ENCODE peak calls at places on chromosome 7, in seven cellular contexts. One of them, this sample, is unnamed.

GRCh38 chr7:22802426-22802825 is 20.2 kb downstream of the TOMM7 start:
- DNase-seq in neuronal stem cell: no peak
- DNase-seq in trophoblast cell: no peak
- DNase-seq in IMR-90: no peak
- DNase-seq in H1: peak
- DNase-seq in mesendoderm: peak
- DNase-seq in mesenchymal stem cell: no peak
- DNase-seq in this sample: peak

GRCh38 chr7:139994356-139994755 is 68.4 kb downstream of the PARP12 start:
- DNase-seq in neuronal stem cell: no peak
- DNase-seq in trophoblast cell: no peak
- DNase-seq in IMR-90: no peak
- DNase-seq in H1: no peak
- DNase-seq in mesendoderm: no peak
- DNase-seq in mesenchymal stem cell: peak
- DNase-seq in this sample: no peak

GRCh38 chr7:54841772-54842707 is 83.0 kb upstream of the SEC61G start:
- DNase-seq in neuronal stem cell: no peak
- DNase-seq in trophoblast cell: no peak
- DNase-seq in IMR-90: peak
- DNase-seq in H1: no peak
- DNase-seq in mesendoderm: peak
- DNase-seq in mesenchymal stem cell: peak
- DNase-seq in this sample: peak

GRCh38 chr7:494906-495305 is 24.7 kb downstream of the PDGFA start:
- DNase-seq in neuronal stem cell: no peak
- DNase-seq in trophoblast cell: no peak
- DNase-seq in IMR-90: no peak
- DNase-seq in H1: peak
- DNase-seq in mesendoderm: no peak
- DNase-seq in mesenchymal stem cell: no peak
- DNase-seq in this sample: no peak

GRCh38 chr7:71364559-71364958 is 232.6 kb downstream of the GALNT17 start:
- DNase-seq in neuronal stem cell: no peak
- DNase-seq in trophoblast cell: no peak
- DNase-seq in IMR-90: no peak
- DNase-seq in H1: no peak
- DNase-seq in mesendoderm: peak
- DNase-seq in mesenchymal stem cell: no peak
- DNase-seq in this sample: no peak

GRCh38 chr7:114158275-114158674 is 239.5 kb upstream of the PPP1R3A start:
- DNase-seq in neuronal stem cell: no peak
- DNase-seq in trophoblast cell: no peak
- DNase-seq in IMR-90: no peak
- DNase-seq in H1: no peak
- DNase-seq in mesendoderm: no peak
- DNase-seq in mesenchymal stem cell: no peak
- DNase-seq in this sample: no peak

GRCh38 chr7:47336178-47337020 is 245.5 kb downstream of the TNS3 start:
- DNase-seq in neuronal stem cell: no peak
- DNase-seq in trophoblast cell: no peak
- DNase-seq in IMR-90: peak
- DNase-seq in H1: no peak
- DNase-seq in mesendoderm: no peak
- DNase-seq in mesenchymal stem cell: peak
- DNase-seq in this sample: no peak

GRCh38 chr7:142626420-142627035 is 122.7 kb upstream of the PRSS1 start:
- DNase-seq in neuronal stem cell: peak
- DNase-seq in trophoblast cell: peak
- DNase-seq in IMR-90: peak
- DNase-seq in H1: peak
- DNase-seq in mesendoderm: peak
- DNase-seq in mesenchymal stem cell: peak
- DNase-seq in this sample: peak

GRCh38 chr7:6508539-6508938 is 42.7 kb downstream of the GRID2IP start:
- DNase-seq in neuronal stem cell: no peak
- DNase-seq in trophoblast cell: no peak
- DNase-seq in IMR-90: no peak
- DNase-seq in H1: no peak
- DNase-seq in mesendoderm: no peak
- DNase-seq in mesenchymal stem cell: no peak
- DNase-seq in this sample: no peak

GRCh38 chr7:29177963-29178612 is 16.5 kb upstream of the CHN2 start:
- DNase-seq in neuronal stem cell: no peak
- DNase-seq in trophoblast cell: peak
- DNase-seq in IMR-90: no peak
- DNase-seq in H1: no peak
- DNase-seq in mesendoderm: no peak
- DNase-seq in mesenchymal stem cell: peak
- DNase-seq in this sample: no peak

GRCh38 chr7:17043012-17043877 is 161.5 kb upstream of the AGR3 start:
- DNase-seq in neuronal stem cell: no peak
- DNase-seq in trophoblast cell: no peak
- DNase-seq in IMR-90: peak
- DNase-seq in H1: no peak
- DNase-seq in mesendoderm: no peak
- DNase-seq in mesenchymal stem cell: peak
- DNase-seq in this sample: no peak
- H3K4me2 ChIP-seq in neuronal stem cell: no peak
- H3K4me2 ChIP-seq in trophoblast cell: no peak
- H3K4me2 ChIP-seq in IMR-90: peak
- H3K4me2 ChIP-seq in H1: no peak
- H3K4me2 ChIP-seq in mesendoderm: no peak
- H3K4me2 ChIP-seq in mesenchymal stem cell: no peak
- H3K4me2 ChIP-seq in this sample: no peak

GRCh38 chr7:95245828-95246227 is 78.5 kb downstream of the PON1 start:
- DNase-seq in neuronal stem cell: no peak
- DNase-seq in trophoblast cell: no peak
- DNase-seq in IMR-90: no peak
- DNase-seq in H1: no peak
- DNase-seq in mesendoderm: no peak
- DNase-seq in mesenchymal stem cell: no peak
- DNase-seq in this sample: peak
- H3K18ac ChIP-seq in neuronal stem cell: peak
- H3K18ac ChIP-seq in trophoblast cell: no peak
- H3K18ac ChIP-seq in IMR-90: no peak
- H3K18ac ChIP-seq in H1: no peak
- H3K18ac ChIP-seq in mesendoderm: no peak
- H3K18ac ChIP-seq in mesenchymal stem cell: no peak
- H3K18ac ChIP-seq in this sample: no peak

GRCh38 chr7:40709077-40709964 is 574.5 kb downstream of the SUGCT start:
- DNase-seq in neuronal stem cell: no peak
- DNase-seq in trophoblast cell: no peak
- DNase-seq in IMR-90: no peak
- DNase-seq in H1: no peak
- DNase-seq in mesendoderm: no peak
- DNase-seq in mesenchymal stem cell: peak
- DNase-seq in this sample: no peak
- H3K4me2 ChIP-seq in neuronal stem cell: no peak
- H3K4me2 ChIP-seq in trophoblast cell: no peak
- H3K4me2 ChIP-seq in IMR-90: no peak
- H3K4me2 ChIP-seq in H1: no peak
- H3K4me2 ChIP-seq in mesendoderm: no peak
- H3K4me2 ChIP-seq in mesenchymal stem cell: no peak
- H3K4me2 ChIP-seq in this sample: no peak

GRCh38 chr7:131471605-131472004 is 84.8 kb downstream of the PODXL start:
- DNase-seq in neuronal stem cell: peak
- DNase-seq in trophoblast cell: no peak
- DNase-seq in IMR-90: no peak
- DNase-seq in H1: no peak
- DNase-seq in mesendoderm: no peak
- DNase-seq in mesenchymal stem cell: no peak
- DNase-seq in this sample: no peak

GRCh38 chr7:131480384-131481315 is 75.8 kb downstream of the PODXL start:
- DNase-seq in neuronal stem cell: no peak
- DNase-seq in trophoblast cell: no peak
- DNase-seq in IMR-90: no peak
- DNase-seq in H1: no peak
- DNase-seq in mesendoderm: peak
- DNase-seq in mesenchymal stem cell: peak
- DNase-seq in this sample: no peak

GRCh38 chr7:131476740-131477139 is 79.7 kb downstream of the PODXL start:
- DNase-seq in neuronal stem cell: no peak
- DNase-seq in trophoblast cell: no peak
- DNase-seq in IMR-90: no peak
- DNase-seq in H1: no peak
- DNase-seq in mesendoderm: no peak
- DNase-seq in mesenchymal stem cell: no peak
- DNase-seq in this sample: no peak
- H3K18ac ChIP-seq in neuronal stem cell: no peak
- H3K18ac ChIP-seq in trophoblast cell: no peak
- H3K18ac ChIP-seq in IMR-90: no peak
- H3K18ac ChIP-seq in H1: no peak
- H3K18ac ChIP-seq in mesendoderm: no peak
- H3K18ac ChIP-seq in mesenchymal stem cell: no peak
- H3K18ac ChIP-seq in this sample: no peak

GRCh38 chr7:13778967-13779366 is 210.5 kb downstream of the ETV1 start:
- DNase-seq in neuronal stem cell: no peak
- DNase-seq in trophoblast cell: no peak
- DNase-seq in IMR-90: peak
- DNase-seq in H1: no peak
- DNase-seq in mesendoderm: no peak
- DNase-seq in mesenchymal stem cell: peak
- DNase-seq in this sample: no peak
- H3K4me2 ChIP-seq in neuronal stem cell: no peak
- H3K4me2 ChIP-seq in trophoblast cell: no peak
- H3K4me2 ChIP-seq in IMR-90: no peak
- H3K4me2 ChIP-seq in H1: no peak
- H3K4me2 ChIP-seq in mesendoderm: no peak
- H3K4me2 ChIP-seq in mesenchymal stem cell: no peak
- H3K4me2 ChIP-seq in this sample: no peak

GRCh38 chr7:107441576-107442422 is 28.1 kb upstream of the GPR22 start:
- DNase-seq in neuronal stem cell: no peak
- DNase-seq in trophoblast cell: no peak
- DNase-seq in IMR-90: peak
- DNase-seq in H1: no peak
- DNase-seq in mesendoderm: no peak
- DNase-seq in mesenchymal stem cell: no peak
- DNase-seq in this sample: no peak
- H3K18ac ChIP-seq in neuronal stem cell: no peak
- H3K18ac ChIP-seq in trophoblast cell: no peak
- H3K18ac ChIP-seq in IMR-90: no peak
- H3K18ac ChIP-seq in H1: no peak
- H3K18ac ChIP-seq in mesendoderm: no peak
- H3K18ac ChIP-seq in mesenchymal stem cell: no peak
- H3K18ac ChIP-seq in this sample: no peak

GRCh38 chr7:69664433-69664832 is 66.2 kb downstream of the AUTS2 start:
- DNase-seq in neuronal stem cell: no peak
- DNase-seq in trophoblast cell: no peak
- DNase-seq in IMR-90: no peak
- DNase-seq in H1: no peak
- DNase-seq in mesendoderm: no peak
- DNase-seq in mesenchymal stem cell: no peak
- DNase-seq in this sample: no peak
- H3K4me2 ChIP-seq in neuronal stem cell: no peak
- H3K4me2 ChIP-seq in trophoblast cell: no peak
- H3K4me2 ChIP-seq in IMR-90: no peak
- H3K4me2 ChIP-seq in H1: no peak
- H3K4me2 ChIP-seq in mesendoderm: no peak
- H3K4me2 ChIP-seq in mesenchymal stem cell: no peak
- H3K4me2 ChIP-seq in this sample: no peak

DNA sequence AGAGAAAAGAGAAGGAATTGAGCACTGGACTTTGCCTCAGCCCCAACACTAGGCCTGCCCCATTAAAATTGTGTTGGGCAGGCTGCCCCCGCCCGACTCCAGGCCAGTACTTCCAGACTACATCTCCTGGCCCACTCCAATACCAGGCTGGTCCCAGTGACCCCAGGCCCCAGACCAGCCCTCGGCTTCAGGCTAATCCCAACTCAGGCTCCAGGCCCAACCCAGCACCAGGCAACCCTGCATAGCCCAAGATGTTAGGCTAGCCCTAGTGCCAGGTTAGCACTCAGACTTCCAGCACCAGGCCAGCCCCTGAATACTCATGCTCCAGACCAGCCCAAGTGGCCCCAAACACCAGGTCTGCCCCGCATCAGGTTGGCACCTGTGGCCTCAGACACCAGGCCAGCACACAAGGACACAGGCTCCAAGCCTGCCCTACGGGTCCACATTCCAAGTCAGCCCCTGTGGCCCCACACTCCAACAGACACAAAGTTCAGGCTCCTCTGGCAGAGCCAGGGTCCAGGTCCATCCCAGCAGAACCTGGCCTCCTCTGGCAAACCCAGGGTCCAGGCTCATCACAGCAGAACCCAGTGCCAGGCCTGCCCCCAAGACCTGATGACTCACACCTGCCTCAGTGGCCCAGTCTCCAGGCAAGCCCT is 20.3 kb downstream of the COG5 start:
- DNase-seq in neuronal stem cell: no peak
- DNase-seq in trophoblast cell: no peak
- DNase-seq in IMR-90: no peak
- DNase-seq in H1: no peak
- DNase-seq in mesendoderm: no peak
- DNase-seq in mesenchymal stem cell: no peak
- DNase-seq in this sample: no peak
- H3K18ac ChIP-seq in neuronal stem cell: no peak
- H3K18ac ChIP-seq in trophoblast cell: no peak
- H3K18ac ChIP-seq in IMR-90: no peak
- H3K18ac ChIP-seq in H1: no peak
- H3K18ac ChIP-seq in mesendoderm: no peak
- H3K18ac ChIP-seq in mesenchymal stem cell: no peak
- H3K18ac ChIP-seq in this sample: no peak

DNA sequence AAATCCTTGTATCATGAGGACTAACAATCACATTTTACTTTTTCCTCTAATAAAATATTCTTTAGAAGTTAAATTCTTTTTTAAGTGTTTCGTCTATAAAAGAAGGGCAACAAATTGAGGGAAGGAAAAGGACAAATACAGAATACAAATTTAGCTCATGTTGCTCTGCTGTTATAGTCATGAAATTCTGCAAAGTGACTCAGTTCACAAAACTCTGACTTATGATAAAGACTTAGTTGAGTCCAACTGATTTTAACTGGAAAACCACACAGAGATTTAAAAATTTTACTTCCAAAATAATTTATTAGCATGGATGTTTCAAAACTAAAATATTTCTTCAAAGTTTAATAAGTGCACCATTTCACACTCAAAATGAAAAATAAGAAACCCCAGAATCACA is 75.0 kb upstream of the GPR22 start:
- DNase-seq in neuronal stem cell: no peak
- DNase-seq in trophoblast cell: no peak
- DNase-seq in IMR-90: peak
- DNase-seq in H1: no peak
- DNase-seq in mesendoderm: no peak
- DNase-seq in mesenchymal stem cell: peak
- DNase-seq in this sample: no peak
- H3K4me2 ChIP-seq in neuronal stem cell: no peak
- H3K4me2 ChIP-seq in trophoblast cell: no peak
- H3K4me2 ChIP-seq in IMR-90: peak
- H3K4me2 ChIP-seq in H1: no peak
- H3K4me2 ChIP-seq in mesendoderm: no peak
- H3K4me2 ChIP-seq in mesenchymal stem cell: no peak
- H3K4me2 ChIP-seq in this sample: no peak

GRCh38 chr7:134878731-134879295 is 99.4 kb downstream of the CALD1 start:
- DNase-seq in neuronal stem cell: no peak
- DNase-seq in trophoblast cell: no peak
- DNase-seq in IMR-90: no peak
- DNase-seq in H1: no peak
- DNase-seq in mesendoderm: no peak
- DNase-seq in mesenchymal stem cell: no peak
- DNase-seq in this sample: no peak
- H3K18ac ChIP-seq in neuronal stem cell: no peak
- H3K18ac ChIP-seq in trophoblast cell: no peak
- H3K18ac ChIP-seq in IMR-90: peak
- H3K18ac ChIP-seq in H1: no peak
- H3K18ac ChIP-seq in mesendoderm: no peak
- H3K18ac ChIP-seq in mesenchymal stem cell: no peak
- H3K18ac ChIP-seq in this sample: no peak